ENCODE peak calls at places on chromosomes 16 and 17, in four cellular contexts. Q is A549, V is GM12878, M is HepG2. F is an unnamed sample.

GRCh38 chr16:10946308-10946707 is 1.9 kb downstream of the CLEC16A start:
- DNase-seq in Q (no peak), V (no peak), M (no peak), F (no peak)

GRCh38 chr17:17417718-17418151 is 59.1 kb upstream of the MED9 start:
- DNase-seq in Q (no peak), V (no peak), M (peak), F (peak)

GRCh38 chr16:67514382-67514828 is 14.2 kb upstream of the RIPOR1 start:
- DNase-seq in Q (peak), V (peak), M (peak), F (peak)

GRCh38 chr17:632551-632950 is 82.1 kb downstream of the VPS53 start:
- DNase-seq in Q (no peak), V (no peak), M (no peak), F (no peak)

GRCh38 chr16:21186326-21186691 is 25.1 kb downstream of the ZP2 start:
- DNase-seq in Q (no peak), V (no peak), M (peak), F (no peak)

GRCh38 chr17:33628500-33629336 is 335.6 kb upstream of the ASIC2 start:
- DNase-seq in Q (no peak), V (no peak), M (no peak), F (no peak)

GRCh38 chr17:42849451-42850157 is 1.4 kb upstream of the AOC3 start:
- DNase-seq in Q (no peak), V (no peak), M (no peak), F (peak)

GRCh38 chr16:62167551-62167950 is 131.3 kb upstream of the CDH8 start:
- DNase-seq in Q (no peak), V (no peak), M (no peak), F (no peak)

GRCh38 chr17:1733047-1733357 is 8.5 kb downstream of the WDR81 start:
- DNase-seq in Q (no peak), V (no peak), M (no peak), F (no peak)

GRCh38 chr17:35931794-35932419 is 1.3 kb upstream of the RDM1 start:
- DNase-seq in Q (no peak), V (no peak), M (no peak), F (peak)
- TF ChIP-seq CHD4 in Q (no peak), V (no peak), M (no peak), F (no peak)

DNA sequence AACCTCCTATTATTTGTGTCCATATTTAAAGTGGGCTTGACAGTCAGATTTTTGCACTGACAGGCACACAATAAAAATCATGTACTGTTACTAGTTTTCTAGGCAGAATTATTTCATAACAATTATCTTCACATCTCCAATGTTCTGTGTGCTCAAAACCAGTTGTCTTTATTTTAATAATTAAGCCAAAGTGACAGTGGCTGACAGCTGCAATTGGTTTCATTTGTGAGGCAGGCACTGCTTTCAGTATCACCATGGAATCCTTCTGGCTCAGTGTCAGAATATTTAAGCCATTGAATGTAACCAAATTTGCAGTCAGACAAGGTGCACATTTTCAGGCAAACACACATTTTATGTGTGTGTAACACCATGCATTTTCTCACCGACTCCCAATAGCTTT is 485.8 kb downstream of the KCNJ2 start:
- DNase-seq in Q (no peak), V (no peak), M (no peak), F (no peak)
- TF ChIP-seq CHD4 in Q (no peak), V (no peak), M (no peak), F (no peak)

DNA sequence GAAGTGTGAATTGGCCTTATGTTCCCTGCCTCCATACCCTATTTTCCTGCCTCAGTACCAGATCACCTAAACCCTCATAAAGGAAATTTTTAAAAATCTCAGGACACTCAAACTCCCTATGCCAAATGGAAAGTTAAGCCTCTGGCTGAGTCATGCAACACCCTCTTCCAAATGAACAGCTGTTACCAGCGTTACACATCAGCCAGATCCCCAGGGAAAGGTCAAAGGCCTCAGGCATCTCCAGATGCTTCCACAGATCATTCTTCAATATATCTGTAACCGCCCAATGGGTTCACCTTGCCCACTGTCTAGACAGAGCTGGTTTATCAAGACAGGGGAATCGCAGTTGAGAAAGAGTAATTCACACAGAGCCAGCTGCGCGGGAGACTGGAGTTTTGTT is 29.0 kb upstream of the SHCBP1 start:
- DNase-seq in Q (no peak), V (no peak), M (no peak), F (no peak)
- TF ChIP-seq CHD4 in Q (no peak), V (no peak), M (no peak), F (no peak)

GRCh38 chr17:79617304-79617703 is 6.5 kb upstream of the RBFOX3 start:
- DNase-seq in Q (no peak), V (no peak), M (no peak), F (no peak)
- TF ChIP-seq CHD4 in Q (no peak), V (no peak), M (no peak), F (no peak)

GRCh38 chr16:1033128-1033679 is 39.3 kb upstream of the SSTR5 start:
- DNase-seq in Q (no peak), V (no peak), M (no peak), F (no peak)
- TF ChIP-seq CHD4 in Q (no peak), V (no peak), M (no peak), F (no peak)

DNA sequence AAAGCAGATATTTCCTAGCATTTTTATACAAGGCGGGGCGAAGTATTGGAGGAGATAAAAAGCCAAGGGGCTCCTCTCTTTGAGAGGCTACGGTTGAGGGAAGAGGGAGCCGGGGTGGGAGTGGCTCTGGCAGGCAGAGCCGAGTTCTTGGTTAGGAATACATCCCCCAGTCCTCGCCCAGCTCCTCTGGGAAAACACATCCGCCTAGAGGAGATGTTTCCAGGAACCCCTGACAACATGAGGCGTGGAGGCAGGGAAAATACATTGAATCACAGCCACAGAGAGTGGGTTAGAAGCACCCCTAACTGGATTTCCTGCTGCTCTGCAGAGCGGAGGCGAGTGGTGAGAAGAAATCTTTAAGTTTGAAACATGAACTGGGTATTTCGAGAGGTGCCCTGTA is 27.3 kb downstream of the TTYH2 start:
- DNase-seq in Q (no peak), V (no peak), M (no peak), F (no peak)
- TF ChIP-seq CHD4 in Q (no peak), V (no peak), M (no peak), F (no peak)

DNA sequence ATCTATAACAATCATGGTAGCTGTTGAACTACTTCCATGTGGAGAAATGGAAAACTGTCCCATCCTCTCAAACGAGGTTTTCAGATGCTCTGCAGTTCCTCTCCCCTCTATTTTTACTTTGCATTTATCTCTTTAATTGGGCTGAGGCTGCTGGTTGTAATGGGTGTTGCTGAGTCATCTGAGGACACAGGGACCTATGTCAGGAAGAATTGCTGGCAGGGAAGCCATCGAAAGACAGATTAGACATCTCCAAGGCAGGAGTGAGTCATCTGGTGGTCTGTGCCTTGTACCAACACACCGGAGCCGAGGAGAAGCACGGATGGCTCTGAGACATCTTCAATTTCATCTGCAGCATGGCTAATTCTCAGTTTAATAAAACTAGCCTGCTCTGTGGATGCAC is 394.5 kb downstream of the GRIN2A start:
- DNase-seq in Q (no peak), V (peak), M (no peak), F (peak)
- TF ChIP-seq CHD4 in Q (no peak), V (no peak), M (no peak), F (no peak)

GRCh38 chr16:15880434-15880833 is 8.0 kb downstream of the CEP20 start:
- DNase-seq in Q (no peak), V (no peak), M (no peak), F (no peak)

GRCh38 chr16:15876503-15876902 is 11.9 kb downstream of the CEP20 start:
- DNase-seq in Q (no peak), V (no peak), M (no peak), F (no peak)

GRCh38 chr16:15879255-15879804 is 9.1 kb downstream of the CEP20 start:
- DNase-seq in Q (peak), V (no peak), M (peak), F (peak)

GRCh38 chr16:15873737-15874136 is 14.7 kb downstream of the CEP20 start:
- DNase-seq in Q (no peak), V (no peak), M (no peak), F (no peak)

DNA sequence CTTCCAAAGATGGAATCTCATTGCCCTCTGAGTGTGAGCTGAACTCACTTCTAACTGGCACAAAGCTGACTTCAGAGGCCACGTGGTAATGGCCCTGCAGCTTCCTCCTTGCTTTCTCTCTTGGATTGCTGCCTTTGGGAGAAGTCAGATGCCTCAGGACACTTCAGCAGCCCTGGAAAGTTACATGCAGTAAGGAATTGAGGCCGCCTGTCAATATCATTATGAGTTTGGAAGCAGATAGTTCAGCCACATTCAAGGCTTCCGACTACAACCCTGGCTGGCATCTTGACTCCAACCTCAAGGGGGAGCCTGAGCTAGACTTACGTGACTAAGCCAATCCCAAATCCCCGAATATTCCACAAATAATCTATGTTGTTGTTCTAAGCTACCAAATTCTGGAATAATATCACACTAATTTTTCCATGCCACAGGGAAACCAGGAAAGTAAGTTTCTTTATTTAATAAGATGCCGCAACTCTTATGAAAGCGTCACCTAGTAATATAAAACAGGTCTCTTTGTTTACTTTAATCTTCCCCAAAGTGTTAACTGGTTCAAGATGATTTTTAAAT is 13.6 kb downstream of the CEP20 start:
- DNase-seq in Q (peak), V (no peak), M (peak), F (no peak)
- TF ChIP-seq CHD4 in Q (no peak), V (no peak), M (no peak), F (no peak)

GRCh38 chr17:37710344-37710886 is 34.4 kb downstream of the HNF1B start:
- DNase-seq in Q (peak), V (no peak), M (peak), F (peak)
- TF ChIP-seq CHD4 in Q (no peak), V (no peak), M (peak), F (no peak)

F was measured in K562.